ENCODE peak calls at places on chromosomes 4 and X, in five cellular contexts. One of them, this sample, is unnamed.

GRCh38 chrX:50723006-50723405 is 91.0 kb downstream of the SHROOM4 start:
- DNase-seq in mesenchymal stem cell: no peak
- DNase-seq in kidney: no peak
- DNase-seq in NCI-H226: no peak
- DNase-seq in heart left ventricle: no peak
- DNase-seq in this sample: no peak

GRCh38 chrX:15680401-15680800 is 15.8 kb upstream of the CLTRN start:
- DNase-seq in mesenchymal stem cell: peak; percentile 62
- DNase-seq in kidney: no peak
- DNase-seq in NCI-H226: peak; percentile 70
- DNase-seq in heart left ventricle: no peak
- DNase-seq in this sample: no peak

GRCh38 chr4:99087887-99088484 is 602 bp downstream of the ADH5 start:
- DNase-seq in mesenchymal stem cell: peak; percentile 85
- DNase-seq in kidney: peak; percentile 87
- DNase-seq in NCI-H226: peak; percentile 1
- DNase-seq in heart left ventricle: peak; percentile 79
- DNase-seq in this sample: peak; percentile 60

GRCh38 chr4:99144070-99144469 is at the start of gene ADH4:
- DNase-seq in mesenchymal stem cell: no peak
- DNase-seq in kidney: no peak
- DNase-seq in NCI-H226: no peak
- DNase-seq in heart left ventricle: no peak
- DNase-seq in this sample: no peak

GRCh38 chr4:108045687-108046024 is 56.0 kb downstream of the HADH start:
- DNase-seq in mesenchymal stem cell: no peak
- DNase-seq in kidney: no peak
- DNase-seq in NCI-H226: no peak
- DNase-seq in heart left ventricle: peak; percentile 39
- DNase-seq in this sample: no peak

GRCh38 chr4:81215219-81215892 is at the start of gene PRKG2:
- DNase-seq in mesenchymal stem cell: no peak
- DNase-seq in kidney: no peak
- DNase-seq in NCI-H226: no peak
- DNase-seq in heart left ventricle: no peak
- DNase-seq in this sample: no peak

GRCh38 chrX:22534643-22535042 is 261.9 kb downstream of the CBLL2 start:
- DNase-seq in mesenchymal stem cell: peak; percentile 1
- DNase-seq in kidney: no peak
- DNase-seq in NCI-H226: peak; percentile 76
- DNase-seq in heart left ventricle: no peak
- DNase-seq in this sample: peak; percentile 14

GRCh38 chrX:110006161-110006560 is 3.2 kb downstream of the TMEM164 start:
- DNase-seq in mesenchymal stem cell: no peak
- DNase-seq in kidney: no peak
- DNase-seq in NCI-H226: no peak
- DNase-seq in heart left ventricle: no peak
- DNase-seq in this sample: no peak

GRCh38 chrX:30643313-30643821 is 9.9 kb upstream of the GK start:
- DNase-seq in mesenchymal stem cell: peak; percentile 92
- DNase-seq in kidney: no peak
- DNase-seq in NCI-H226: no peak
- DNase-seq in heart left ventricle: no peak
- DNase-seq in this sample: no peak

GRCh38 chr4:7021930-7022658 is 21.1 kb upstream of the TADA2B start:
- DNase-seq in mesenchymal stem cell: peak; percentile 96
- DNase-seq in kidney: no peak
- DNase-seq in NCI-H226: peak; percentile 81
- DNase-seq in heart left ventricle: no peak
- DNase-seq in this sample: no peak

GRCh38 chr4:140315032-140315826 is 58.2 kb upstream of the SCOC start:
- DNase-seq in mesenchymal stem cell: no peak
- DNase-seq in kidney: no peak
- DNase-seq in NCI-H226: no peak
- DNase-seq in heart left ventricle: no peak
- DNase-seq in this sample: no peak

This sample was measured in left ventricle myocardium inferior.